ENCODE peak calls at places on chromosomes 16 and 17, in seven cellular contexts. One of them, this sample, is unnamed.
A peak's percentile ranks its signal among the peaks of the same experiment; 100 is the strongest.

GRCh38 chr17:68489919-68490318 is 22.3 kb upstream of the PRKAR1A start:
- DNase-seq in fibroblast of lung: no peak
- DNase-seq in heart right ventricle: no peak
- DNase-seq in body of pancreas: no peak
- DNase-seq in OCI-LY7: no peak
- DNase-seq in left ventricle myocardium inferior: no peak
- DNase-seq in hepatocyte: no peak
- DNase-seq in this sample: no peak

GRCh38 chr17:78893684-78894083 is 9.3 kb downstream of the CEP295NL start:
- DNase-seq in left ventricle myocardium inferior: no peak
- DNase-seq in fibroblast of lung: no peak
- DNase-seq in OCI-LY7: no peak
- DNase-seq in hepatocyte: no peak
- DNase-seq in body of pancreas: no peak
- DNase-seq in heart right ventricle: no peak
- DNase-seq in this sample: no peak

GRCh38 chr16:2704983-2705275 is 15.1 kb downstream of the PRSS27 start:
- DNase-seq in heart right ventricle: no peak
- DNase-seq in body of pancreas: no peak
- DNase-seq in fibroblast of lung: no peak
- DNase-seq in hepatocyte: no peak
- DNase-seq in left ventricle myocardium inferior: no peak
- DNase-seq in OCI-LY7: no peak
- DNase-seq in this sample: no peak

GRCh38 chr17:57948555-57949420 is 6.4 kb downstream of the CUEDC1 start:
- DNase-seq in OCI-LY7: no peak
- DNase-seq in body of pancreas: no peak
- DNase-seq in left ventricle myocardium inferior: no peak
- DNase-seq in heart right ventricle: no peak
- DNase-seq in hepatocyte: peak; percentile 70
- DNase-seq in fibroblast of lung: peak; percentile 98
- DNase-seq in this sample: peak; percentile 99

GRCh38 chr16:69123894-69124293 is 8.5 kb downstream of the CHTF8 start:
- DNase-seq in OCI-LY7: peak; percentile 77
- DNase-seq in heart right ventricle: peak; percentile 56
- DNase-seq in hepatocyte: peak; percentile 76
- DNase-seq in body of pancreas: peak; percentile 80
- DNase-seq in left ventricle myocardium inferior: no peak
- DNase-seq in fibroblast of lung: peak; percentile 56
- DNase-seq in this sample: peak; percentile 59

GRCh38 chr17:44121206-44121605 is 2.2 kb downstream of the HDAC5 start:
- DNase-seq in body of pancreas: no peak
- DNase-seq in OCI-LY7: no peak
- DNase-seq in hepatocyte: no peak
- DNase-seq in fibroblast of lung: no peak
- DNase-seq in heart right ventricle: no peak
- DNase-seq in left ventricle myocardium inferior: no peak
- DNase-seq in this sample: no peak

GRCh38 chr17:3827124-3827773 is 18.8 kb downstream of the NCBP3 start:
- DNase-seq in left ventricle myocardium inferior: no peak
- DNase-seq in hepatocyte: peak; percentile 70
- DNase-seq in heart right ventricle: peak; percentile 25
- DNase-seq in body of pancreas: peak; percentile 78
- DNase-seq in fibroblast of lung: peak; percentile 65
- DNase-seq in OCI-LY7: peak; percentile 73
- DNase-seq in this sample: peak; percentile 75

GRCh38 chr17:74427048-74427762 is 4.7 kb upstream of the GPRC5C start:
- DNase-seq in OCI-LY7: no peak
- DNase-seq in hepatocyte: peak; percentile 87
- DNase-seq in fibroblast of lung: no peak
- DNase-seq in body of pancreas: peak; percentile 83
- DNase-seq in heart right ventricle: peak; percentile 51
- DNase-seq in left ventricle myocardium inferior: no peak
- DNase-seq in this sample: peak; percentile 64

GRCh38 chr16:67679935-67680897 is 13.6 kb downstream of the C16orf86 start:
- DNase-seq in hepatocyte: no peak
- DNase-seq in heart right ventricle: no peak
- DNase-seq in fibroblast of lung: no peak
- DNase-seq in OCI-LY7: no peak
- DNase-seq in left ventricle myocardium inferior: no peak
- DNase-seq in body of pancreas: no peak
- DNase-seq in this sample: no peak

GRCh38 chr17:7610641-7611040 is 4.1 kb downstream of the FXR2 start:
- DNase-seq in hepatocyte: no peak
- DNase-seq in body of pancreas: no peak
- DNase-seq in heart right ventricle: no peak
- DNase-seq in left ventricle myocardium inferior: no peak
- DNase-seq in OCI-LY7: no peak
- DNase-seq in fibroblast of lung: no peak
- DNase-seq in this sample: no peak

GRCh38 chr17:81481011-81481799 is 31.4 kb downstream of the ACTG1 start:
- DNase-seq in OCI-LY7: no peak
- DNase-seq in fibroblast of lung: peak; percentile 61
- DNase-seq in hepatocyte: peak; percentile 79
- DNase-seq in left ventricle myocardium inferior: peak; percentile 84
- DNase-seq in heart right ventricle: peak; percentile 72
- DNase-seq in body of pancreas: peak; percentile 62
- DNase-seq in this sample: no peak

GRCh38 chr17:45430738-45431530 is 1.7 kb downstream of the ARHGAP27 start:
- DNase-seq in heart right ventricle: no peak
- DNase-seq in hepatocyte: peak; percentile 76
- DNase-seq in left ventricle myocardium inferior: no peak
- DNase-seq in fibroblast of lung: no peak
- DNase-seq in body of pancreas: peak; percentile 70
- DNase-seq in OCI-LY7: peak; percentile 37
- DNase-seq in this sample: peak; percentile 77

GRCh38 chr17:10102817-10103216 is 95.6 kb downstream of the GAS7 start:
- DNase-seq in left ventricle myocardium inferior: no peak
- DNase-seq in body of pancreas: no peak
- DNase-seq in fibroblast of lung: no peak
- DNase-seq in OCI-LY7: no peak
- DNase-seq in heart right ventricle: no peak
- DNase-seq in hepatocyte: no peak
- DNase-seq in this sample: no peak

GRCh38 chr17:82280537-82280936 is 7.0 kb upstream of the CSNK1D start:
- DNase-seq in fibroblast of lung: no peak
- DNase-seq in OCI-LY7: no peak
- DNase-seq in heart right ventricle: no peak
- DNase-seq in body of pancreas: no peak
- DNase-seq in hepatocyte: no peak
- DNase-seq in left ventricle myocardium inferior: no peak
- DNase-seq in this sample: no peak

GRCh38 chr16:61887903-61888302 is 148.3 kb downstream of the CDH8 start:
- DNase-seq in heart right ventricle: peak; percentile 4
- DNase-seq in body of pancreas: no peak
- DNase-seq in left ventricle myocardium inferior: peak; percentile 10
- DNase-seq in hepatocyte: peak; percentile 9
- DNase-seq in OCI-LY7: peak; percentile 55
- DNase-seq in fibroblast of lung: peak; percentile 74
- DNase-seq in this sample: peak; percentile 43

GRCh38 chr16:30700491-30700890 is 1.5 kb downstream of the SRCAP start:
- DNase-seq in OCI-LY7: no peak
- DNase-seq in left ventricle myocardium inferior: peak; percentile 53
- DNase-seq in hepatocyte: peak; percentile 23
- DNase-seq in fibroblast of lung: peak; percentile 76
- DNase-seq in heart right ventricle: peak; percentile 57
- DNase-seq in body of pancreas: no peak
- DNase-seq in this sample: no peak

GRCh38 chr17:3318336-3318735 is 20.2 kb upstream of the OR3A1 start:
- DNase-seq in heart right ventricle: no peak
- DNase-seq in OCI-LY7: no peak
- DNase-seq in left ventricle myocardium inferior: no peak
- DNase-seq in fibroblast of lung: no peak
- DNase-seq in hepatocyte: no peak
- DNase-seq in body of pancreas: no peak
- DNase-seq in this sample: peak; percentile 82

GRCh38 chr17:44235583-44235936 is 16.1 kb upstream of the UBTF start:
- DNase-seq in heart right ventricle: no peak
- DNase-seq in left ventricle myocardium inferior: no peak
- DNase-seq in OCI-LY7: no peak
- DNase-seq in hepatocyte: no peak
- DNase-seq in fibroblast of lung: peak; percentile 86
- DNase-seq in body of pancreas: no peak
- DNase-seq in this sample: peak; percentile 97

GRCh38 chr17:72175263-72175662 is 54.4 kb downstream of the SOX9 start:
- DNase-seq in OCI-LY7: no peak
- DNase-seq in heart right ventricle: no peak
- DNase-seq in body of pancreas: no peak
- DNase-seq in fibroblast of lung: no peak
- DNase-seq in hepatocyte: no peak
- DNase-seq in left ventricle myocardium inferior: no peak
- DNase-seq in this sample: no peak

GRCh38 chr17:15092762-15093161 is 172.4 kb downstream of the PMP22 start:
- DNase-seq in fibroblast of lung: peak; percentile 8
- DNase-seq in left ventricle myocardium inferior: no peak
- DNase-seq in heart right ventricle: no peak
- DNase-seq in hepatocyte: no peak
- DNase-seq in OCI-LY7: no peak
- DNase-seq in body of pancreas: no peak
- DNase-seq in this sample: peak; percentile 64

GRCh38 chr17:15090533-15090932 is 174.6 kb downstream of the PMP22 start:
- DNase-seq in hepatocyte: no peak
- DNase-seq in OCI-LY7: no peak
- DNase-seq in heart right ventricle: no peak
- DNase-seq in body of pancreas: no peak
- DNase-seq in fibroblast of lung: no peak
- DNase-seq in left ventricle myocardium inferior: no peak
- DNase-seq in this sample: no peak

GRCh38 chr17:15092261-15092660 is 172.9 kb downstream of the PMP22 start:
- DNase-seq in hepatocyte: no peak
- DNase-seq in heart right ventricle: peak; percentile 29
- DNase-seq in OCI-LY7: no peak
- DNase-seq in left ventricle myocardium inferior: no peak
- DNase-seq in body of pancreas: no peak
- DNase-seq in fibroblast of lung: no peak
- DNase-seq in this sample: no peak

GRCh38 chr17:15087946-15088345 is 177.2 kb downstream of the PMP22 start:
- DNase-seq in left ventricle myocardium inferior: peak; percentile 41
- DNase-seq in heart right ventricle: peak; percentile 77
- DNase-seq in OCI-LY7: no peak
- DNase-seq in hepatocyte: no peak
- DNase-seq in fibroblast of lung: no peak
- DNase-seq in body of pancreas: no peak
- DNase-seq in this sample: no peak

DNA sequence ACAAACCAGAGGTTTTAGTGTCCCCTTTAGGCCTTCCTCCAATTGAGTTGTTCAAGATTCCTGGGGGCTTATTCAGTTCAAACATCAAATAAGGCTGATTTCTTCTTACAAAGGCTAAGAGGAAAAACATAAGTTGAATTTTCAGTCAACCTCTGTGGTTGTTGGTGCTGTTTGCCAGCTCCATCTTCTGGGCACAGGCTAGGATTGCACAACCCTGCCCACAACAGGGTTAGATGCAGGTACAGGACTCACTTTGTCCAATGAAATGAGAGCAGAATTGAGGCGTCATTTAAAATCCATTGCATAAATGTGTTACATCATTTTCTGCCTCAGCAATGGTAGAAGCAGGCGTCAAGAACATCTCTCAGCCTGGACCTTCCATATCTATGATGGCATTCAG is 173.3 kb downstream of the PMP22 start:
- DNase-seq in heart right ventricle: no peak
- DNase-seq in body of pancreas: no peak
- DNase-seq in OCI-LY7: peak; percentile 8
- DNase-seq in fibroblast of lung: no peak
- DNase-seq in left ventricle myocardium inferior: no peak
- DNase-seq in hepatocyte: no peak
- DNase-seq in this sample: peak; percentile 31
- H3K4me3 ChIP-seq in heart right ventricle: no peak overlapping the region
- H3K4me3 ChIP-seq in body of pancreas: no peak overlapping the region
- H3K4me3 ChIP-seq in OCI-LY7: no peak overlapping the region
- H3K4me3 ChIP-seq in fibroblast of lung: no peak overlapping the region
- H3K4me3 ChIP-seq in left ventricle myocardium inferior: no peak overlapping the region
- H3K4me3 ChIP-seq in hepatocyte: no peak overlapping the region
- H3K4me3 ChIP-seq in this sample: no peak overlapping the region

DNA sequence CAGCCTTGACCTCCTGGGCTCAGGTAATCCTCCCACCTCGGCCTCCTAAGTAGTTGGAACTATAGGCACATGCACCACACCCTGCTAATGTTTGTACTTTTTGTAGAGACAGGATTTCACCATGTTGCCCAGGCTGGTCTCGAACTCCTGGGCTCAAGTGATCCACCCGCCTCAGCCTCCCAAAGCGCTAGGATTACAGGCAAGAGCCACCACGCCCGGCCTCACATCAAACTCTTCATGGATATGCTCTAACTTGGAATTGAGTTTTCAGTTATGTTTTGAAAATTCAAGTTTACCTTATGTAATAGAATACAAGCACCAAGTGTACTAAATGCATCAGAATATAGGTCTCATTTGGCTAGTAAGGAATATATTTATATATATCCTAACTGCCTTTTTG is 119.6 kb downstream of the BRIP1 start:
- DNase-seq in body of pancreas: no peak
- DNase-seq in OCI-LY7: no peak
- DNase-seq in fibroblast of lung: no peak
- DNase-seq in left ventricle myocardium inferior: no peak
- DNase-seq in heart right ventricle: no peak
- DNase-seq in hepatocyte: no peak
- DNase-seq in this sample: no peak
- H3K36me3 ChIP-seq in body of pancreas: no peaks in the 10 kb centered on the region
- H3K36me3 ChIP-seq in OCI-LY7: peaks cover 91% of the 10 kb centered on the region
- H3K36me3 ChIP-seq in fibroblast of lung: peaks cover 1% of the 10 kb centered on the region
- H3K36me3 ChIP-seq in left ventricle myocardium inferior: no peaks in the 10 kb centered on the region
- H3K36me3 ChIP-seq in heart right ventricle: no peaks in the 10 kb centered on the region
- H3K36me3 ChIP-seq in hepatocyte: no peaks in the 10 kb centered on the region
- H3K36me3 ChIP-seq in this sample: no peaks in the 10 kb centered on the region

GRCh38 chr16:27080870-27081269 is 14.1 kb downstream of the C16orf82 start:
- DNase-seq in fibroblast of lung: no peak
- DNase-seq in body of pancreas: no peak
- DNase-seq in left ventricle myocardium inferior: no peak
- DNase-seq in hepatocyte: peak; percentile 17
- DNase-seq in heart right ventricle: no peak
- DNase-seq in OCI-LY7: peak; percentile 12
- DNase-seq in this sample: no peak
- TF ChIP-seq CTCF in fibroblast of lung: peak; percentile 39
- TF ChIP-seq CTCF in body of pancreas: peak; percentile 17
- TF ChIP-seq CTCF in left ventricle myocardium inferior: peak; percentile 48
- TF ChIP-seq CTCF in hepatocyte: peak; percentile 28
- TF ChIP-seq CTCF in heart right ventricle: no peak
- TF ChIP-seq CTCF in OCI-LY7: peak; percentile 67
- TF ChIP-seq CTCF in this sample: no peak

DNA sequence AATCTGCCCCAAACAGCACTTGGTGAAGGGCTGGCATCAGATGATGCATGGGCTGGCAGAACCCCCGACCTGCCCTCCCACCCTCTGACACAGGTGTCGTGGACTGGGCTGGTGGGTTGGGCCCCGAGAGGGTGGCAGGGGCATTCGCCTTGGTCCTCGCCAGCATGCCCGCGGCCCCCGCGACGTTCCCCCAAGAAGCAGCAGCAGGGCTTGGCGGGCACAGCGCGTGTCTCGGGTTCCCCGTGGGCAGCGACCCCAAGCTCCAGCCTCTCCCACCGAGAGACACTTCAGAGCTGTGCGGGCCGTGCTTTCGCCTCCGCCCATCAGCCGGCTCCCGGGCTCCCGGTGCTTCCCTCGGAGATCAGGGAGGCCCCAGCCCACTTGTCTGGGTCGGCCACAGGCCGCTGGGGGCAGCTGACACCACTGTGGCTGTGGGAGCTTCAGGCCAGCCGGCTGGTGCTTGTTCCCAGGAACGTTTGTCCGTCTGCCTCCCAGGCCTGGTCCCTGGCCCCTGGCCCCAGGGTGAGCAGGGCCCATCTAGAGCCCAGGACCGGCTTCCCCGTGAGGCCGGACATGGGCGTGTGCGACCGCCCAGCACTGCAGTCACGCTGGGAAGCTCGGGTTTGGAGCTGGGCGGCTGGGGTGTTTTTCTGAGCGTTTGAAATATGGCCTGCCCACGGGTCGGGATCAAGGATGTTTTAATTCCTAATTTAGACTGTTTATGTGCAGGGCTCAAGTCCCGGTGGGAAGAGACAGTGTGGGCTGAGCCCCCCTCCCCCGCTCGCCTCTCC is 16.6 kb downstream of the CACNA1H start:
- DNase-seq in fibroblast of lung: no peak
- DNase-seq in body of pancreas: no peak
- DNase-seq in OCI-LY7: no peak
- DNase-seq in heart right ventricle: no peak
- DNase-seq in left ventricle myocardium inferior: no peak
- DNase-seq in hepatocyte: no peak
- DNase-seq in this sample: no peak
- H3K4me3 ChIP-seq in fibroblast of lung: no peak overlapping the region
- H3K4me3 ChIP-seq in body of pancreas: no peak overlapping the region
- H3K4me3 ChIP-seq in OCI-LY7: no peak overlapping the region
- H3K4me3 ChIP-seq in heart right ventricle: no peak overlapping the region
- H3K4me3 ChIP-seq in left ventricle myocardium inferior: no peak overlapping the region
- H3K4me3 ChIP-seq in hepatocyte: no peak overlapping the region
- H3K4me3 ChIP-seq in this sample: no peak overlapping the region